ENCODE peak calls at places on chromosomes 1 and 21, in nine cellular contexts. One of them, this sample, is unnamed.

GRCh38 chr1:2614145-2614544 is 18.7 kb downstream of the MMEL1 start:
- DNase-seq in mucosa of descending colon: no peak
- DNase-seq in fibroblast of pulmonary artery: no peak
- DNase-seq in neural progenitor cell: no peak
- DNase-seq in colonic mucosa: no peak
- DNase-seq in left ventricle myocardium inferior: no peak
- DNase-seq in GM20000: no peak
- DNase-seq in AG04449: no peak
- DNase-seq in mesothelial cell of epicardium: no peak
- DNase-seq in this sample: no peak

GRCh38 chr1:55051169-55051568 is 11.8 kb downstream of the PCSK9 start:
- DNase-seq in mucosa of descending colon: no peak
- DNase-seq in fibroblast of pulmonary artery: no peak
- DNase-seq in neural progenitor cell: no peak
- DNase-seq in colonic mucosa: no peak
- DNase-seq in left ventricle myocardium inferior: no peak
- DNase-seq in GM20000: no peak
- DNase-seq in AG04449: no peak
- DNase-seq in mesothelial cell of epicardium: no peak
- DNase-seq in this sample: no peak

GRCh38 chr1:209375681-209376360 is 207.7 kb upstream of the CAMK1G start:
- DNase-seq in mucosa of descending colon: no peak
- DNase-seq in fibroblast of pulmonary artery: peak
- DNase-seq in neural progenitor cell: peak
- DNase-seq in colonic mucosa: no peak
- DNase-seq in left ventricle myocardium inferior: no peak
- DNase-seq in GM20000: no peak
- DNase-seq in AG04449: no peak
- DNase-seq in mesothelial cell of epicardium: no peak
- DNase-seq in this sample: no peak

GRCh38 chr1:31476891-31477846 is 64.2 kb downstream of the SERINC2 start:
- DNase-seq in mucosa of descending colon: no peak
- DNase-seq in fibroblast of pulmonary artery: no peak
- DNase-seq in neural progenitor cell: no peak
- DNase-seq in colonic mucosa: no peak
- DNase-seq in left ventricle myocardium inferior: no peak
- DNase-seq in GM20000: no peak
- DNase-seq in AG04449: no peak
- DNase-seq in mesothelial cell of epicardium: no peak
- DNase-seq in this sample: no peak

GRCh38 chr1:180157576-180158057 is 2.9 kb downstream of the QSOX1 start:
- DNase-seq in mucosa of descending colon: no peak
- DNase-seq in fibroblast of pulmonary artery: no peak
- DNase-seq in neural progenitor cell: no peak
- DNase-seq in colonic mucosa: peak
- DNase-seq in left ventricle myocardium inferior: no peak
- DNase-seq in GM20000: no peak
- DNase-seq in AG04449: no peak
- DNase-seq in mesothelial cell of epicardium: no peak
- DNase-seq in this sample: no peak

GRCh38 chr1:228511539-228512445 is 24.6 kb downstream of the RNF187 start:
- DNase-seq in mucosa of descending colon: no peak
- DNase-seq in fibroblast of pulmonary artery: no peak
- DNase-seq in neural progenitor cell: no peak
- DNase-seq in colonic mucosa: no peak
- DNase-seq in left ventricle myocardium inferior: no peak
- DNase-seq in GM20000: no peak
- DNase-seq in AG04449: no peak
- DNase-seq in mesothelial cell of epicardium: no peak
- DNase-seq in this sample: no peak

GRCh38 chr21:37445228-37445627 is 78.7 kb downstream of the DYRK1A start:
- DNase-seq in mucosa of descending colon: no peak
- DNase-seq in fibroblast of pulmonary artery: peak
- DNase-seq in neural progenitor cell: no peak
- DNase-seq in colonic mucosa: no peak
- DNase-seq in left ventricle myocardium inferior: no peak
- DNase-seq in GM20000: no peak
- DNase-seq in AG04449: no peak
- DNase-seq in mesothelial cell of epicardium: no peak
- DNase-seq in this sample: peak

GRCh38 chr1:172449585-172450523 is 6.0 kb upstream of the PIGC start:
- DNase-seq in mucosa of descending colon: peak
- DNase-seq in fibroblast of pulmonary artery: peak
- DNase-seq in neural progenitor cell: peak
- DNase-seq in colonic mucosa: peak
- DNase-seq in left ventricle myocardium inferior: peak
- DNase-seq in GM20000: peak
- DNase-seq in AG04449: no peak
- DNase-seq in mesothelial cell of epicardium: no peak
- DNase-seq in this sample: no peak

GRCh38 chr21:38769253-38769780 is 36.4 kb upstream of the ETS2 start:
- DNase-seq in mucosa of descending colon: no peak
- DNase-seq in fibroblast of pulmonary artery: peak
- DNase-seq in neural progenitor cell: peak
- DNase-seq in colonic mucosa: no peak
- DNase-seq in left ventricle myocardium inferior: no peak
- DNase-seq in GM20000: no peak
- DNase-seq in AG04449: peak
- DNase-seq in mesothelial cell of epicardium: no peak
- DNase-seq in this sample: no peak

GRCh38 chr1:201656670-201657032 is 117.7 kb downstream of the NAV1 start:
- DNase-seq in mucosa of descending colon: peak
- DNase-seq in fibroblast of pulmonary artery: peak
- DNase-seq in neural progenitor cell: no peak
- DNase-seq in colonic mucosa: peak
- DNase-seq in left ventricle myocardium inferior: peak
- DNase-seq in GM20000: no peak
- DNase-seq in AG04449: no peak
- DNase-seq in mesothelial cell of epicardium: no peak
- DNase-seq in this sample: no peak

GRCh38 chr1:8974551-8974950 is 28.9 kb downstream of the CA6 start:
- DNase-seq in mucosa of descending colon: no peak
- DNase-seq in fibroblast of pulmonary artery: no peak
- DNase-seq in neural progenitor cell: no peak
- DNase-seq in colonic mucosa: no peak
- DNase-seq in left ventricle myocardium inferior: no peak
- DNase-seq in GM20000: no peak
- DNase-seq in AG04449: no peak
- DNase-seq in mesothelial cell of epicardium: no peak
- DNase-seq in this sample: no peak

GRCh38 chr1:17370618-17371017 is 1.4 kb upstream of the PADI6 start:
- DNase-seq in mucosa of descending colon: no peak
- DNase-seq in fibroblast of pulmonary artery: no peak
- DNase-seq in neural progenitor cell: no peak
- DNase-seq in colonic mucosa: no peak
- DNase-seq in left ventricle myocardium inferior: no peak
- DNase-seq in GM20000: no peak
- DNase-seq in AG04449: no peak
- DNase-seq in mesothelial cell of epicardium: no peak
- DNase-seq in this sample: no peak
- TF ChIP-seq CTCF in mucosa of descending colon: no peak
- TF ChIP-seq CTCF in fibroblast of pulmonary artery: peak
- TF ChIP-seq CTCF in neural progenitor cell: peak
- TF ChIP-seq CTCF in colonic mucosa: no peak
- TF ChIP-seq CTCF in left ventricle myocardium inferior: no peak
- TF ChIP-seq CTCF in GM20000: no peak
- TF ChIP-seq CTCF in AG04449: no peak
- TF ChIP-seq CTCF in mesothelial cell of epicardium: no peak
- TF ChIP-seq CTCF in this sample: no peak

DNA sequence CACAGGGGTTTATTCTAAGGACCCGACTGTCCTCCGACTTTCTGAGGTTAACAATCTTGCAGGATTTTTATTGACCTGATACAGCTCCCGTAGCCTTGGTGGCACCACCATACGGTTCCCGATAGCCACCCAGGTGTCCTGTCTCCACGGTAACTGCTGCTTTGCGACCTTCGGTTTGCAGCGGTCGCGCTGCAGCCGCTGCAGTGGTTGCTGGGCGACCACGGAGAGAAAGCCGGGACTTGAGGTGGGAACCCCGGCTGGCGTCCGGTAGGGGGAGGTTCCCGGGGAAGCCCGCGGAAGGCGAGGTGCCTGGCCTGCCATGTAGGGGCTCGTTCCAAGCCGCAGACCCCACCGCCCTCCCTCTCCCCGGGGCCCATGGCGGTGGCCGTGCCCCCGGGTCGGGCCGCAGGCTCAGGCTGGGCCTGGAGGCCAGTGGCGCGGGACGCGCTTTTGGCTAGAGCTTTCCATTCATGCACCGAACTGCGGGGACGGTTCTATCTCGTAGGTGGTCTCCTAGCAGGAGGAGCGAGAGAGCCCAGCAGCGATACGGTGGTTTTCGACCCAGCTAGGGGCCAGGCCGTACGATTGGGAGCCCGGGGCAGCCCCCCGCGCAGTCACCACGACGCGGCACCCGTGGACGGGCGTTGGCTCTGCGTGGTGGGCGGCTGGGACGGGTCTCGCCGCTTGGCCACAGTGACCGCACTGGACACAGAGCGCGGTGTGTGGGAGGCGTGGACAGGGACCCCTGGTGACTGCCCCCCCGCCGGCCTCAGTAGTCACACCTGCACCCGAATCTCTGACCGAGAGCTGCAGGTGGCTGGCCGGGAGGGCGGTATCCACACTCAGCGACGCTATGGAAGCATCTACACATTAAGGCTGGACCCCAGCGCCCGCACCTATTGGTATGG is at the start of gene KLHDC9:
- DNase-seq in mucosa of descending colon: peak
- DNase-seq in fibroblast of pulmonary artery: peak
- DNase-seq in neural progenitor cell: peak
- DNase-seq in colonic mucosa: peak
- DNase-seq in left ventricle myocardium inferior: peak
- DNase-seq in GM20000: peak
- DNase-seq in AG04449: no peak
- DNase-seq in mesothelial cell of epicardium: peak
- DNase-seq in this sample: no peak
- TF ChIP-seq CTCF in mucosa of descending colon: peak
- TF ChIP-seq CTCF in fibroblast of pulmonary artery: no peak
- TF ChIP-seq CTCF in neural progenitor cell: peak
- TF ChIP-seq CTCF in colonic mucosa: no peak
- TF ChIP-seq CTCF in left ventricle myocardium inferior: no peak
- TF ChIP-seq CTCF in GM20000: no peak
- TF ChIP-seq CTCF in AG04449: peak
- TF ChIP-seq CTCF in mesothelial cell of epicardium: no peak
- TF ChIP-seq CTCF in this sample: peak

DNA sequence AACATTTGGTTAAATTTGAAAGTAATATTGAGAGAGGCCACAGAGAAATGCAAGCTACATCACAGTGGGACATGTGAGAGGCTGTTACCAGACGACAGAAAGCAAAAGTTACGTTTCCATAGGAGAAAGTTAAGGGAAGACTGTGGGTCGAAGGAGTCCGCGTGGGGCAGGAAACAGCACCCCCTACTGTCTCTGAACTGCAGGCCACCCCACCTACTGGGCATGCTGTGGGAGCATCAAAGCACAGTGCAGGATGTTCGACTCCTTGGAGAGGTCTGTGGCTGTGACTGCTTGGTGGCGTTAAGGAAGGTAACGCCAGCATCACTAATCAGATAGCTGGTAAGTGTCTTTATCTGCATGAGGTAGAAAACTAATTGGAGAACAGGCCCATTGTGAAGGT is 123.9 kb downstream of the PTBP2 start:
- DNase-seq in mucosa of descending colon: no peak
- DNase-seq in fibroblast of pulmonary artery: no peak
- DNase-seq in neural progenitor cell: peak
- DNase-seq in colonic mucosa: peak
- DNase-seq in left ventricle myocardium inferior: no peak
- DNase-seq in GM20000: peak
- DNase-seq in AG04449: no peak
- DNase-seq in mesothelial cell of epicardium: no peak
- DNase-seq in this sample: no peak
- TF ChIP-seq CTCF in mucosa of descending colon: peak
- TF ChIP-seq CTCF in fibroblast of pulmonary artery: peak
- TF ChIP-seq CTCF in neural progenitor cell: peak
- TF ChIP-seq CTCF in colonic mucosa: peak
- TF ChIP-seq CTCF in left ventricle myocardium inferior: peak
- TF ChIP-seq CTCF in GM20000: peak
- TF ChIP-seq CTCF in AG04449: peak
- TF ChIP-seq CTCF in mesothelial cell of epicardium: no peak
- TF ChIP-seq CTCF in this sample: peak

GRCh38 chr1:18110968-18111367 is 3.4 kb downstream of the IGSF21 start:
- DNase-seq in mucosa of descending colon: peak
- DNase-seq in fibroblast of pulmonary artery: no peak
- DNase-seq in neural progenitor cell: peak
- DNase-seq in colonic mucosa: peak
- DNase-seq in left ventricle myocardium inferior: peak
- DNase-seq in GM20000: no peak
- DNase-seq in AG04449: no peak
- DNase-seq in mesothelial cell of epicardium: no peak
- DNase-seq in this sample: no peak

GRCh38 chr1:18110598-18110939 is 3.0 kb downstream of the IGSF21 start:
- DNase-seq in mucosa of descending colon: no peak
- DNase-seq in fibroblast of pulmonary artery: no peak
- DNase-seq in neural progenitor cell: peak
- DNase-seq in colonic mucosa: no peak
- DNase-seq in left ventricle myocardium inferior: no peak
- DNase-seq in GM20000: peak
- DNase-seq in AG04449: no peak
- DNase-seq in mesothelial cell of epicardium: no peak
- DNase-seq in this sample: no peak

GRCh38 chr1:18108313-18109057 is 887 bp downstream of the IGSF21 start:
- DNase-seq in mucosa of descending colon: no peak
- DNase-seq in fibroblast of pulmonary artery: no peak
- DNase-seq in neural progenitor cell: peak
- DNase-seq in colonic mucosa: no peak
- DNase-seq in left ventricle myocardium inferior: no peak
- DNase-seq in GM20000: no peak
- DNase-seq in AG04449: no peak
- DNase-seq in mesothelial cell of epicardium: no peak
- DNase-seq in this sample: no peak

GRCh38 chr1:18109058-18109755 is 1.6 kb downstream of the IGSF21 start:
- DNase-seq in mucosa of descending colon: no peak
- DNase-seq in fibroblast of pulmonary artery: no peak
- DNase-seq in neural progenitor cell: peak
- DNase-seq in colonic mucosa: peak
- DNase-seq in left ventricle myocardium inferior: no peak
- DNase-seq in GM20000: no peak
- DNase-seq in AG04449: no peak
- DNase-seq in mesothelial cell of epicardium: no peak
- DNase-seq in this sample: no peak

DNA sequence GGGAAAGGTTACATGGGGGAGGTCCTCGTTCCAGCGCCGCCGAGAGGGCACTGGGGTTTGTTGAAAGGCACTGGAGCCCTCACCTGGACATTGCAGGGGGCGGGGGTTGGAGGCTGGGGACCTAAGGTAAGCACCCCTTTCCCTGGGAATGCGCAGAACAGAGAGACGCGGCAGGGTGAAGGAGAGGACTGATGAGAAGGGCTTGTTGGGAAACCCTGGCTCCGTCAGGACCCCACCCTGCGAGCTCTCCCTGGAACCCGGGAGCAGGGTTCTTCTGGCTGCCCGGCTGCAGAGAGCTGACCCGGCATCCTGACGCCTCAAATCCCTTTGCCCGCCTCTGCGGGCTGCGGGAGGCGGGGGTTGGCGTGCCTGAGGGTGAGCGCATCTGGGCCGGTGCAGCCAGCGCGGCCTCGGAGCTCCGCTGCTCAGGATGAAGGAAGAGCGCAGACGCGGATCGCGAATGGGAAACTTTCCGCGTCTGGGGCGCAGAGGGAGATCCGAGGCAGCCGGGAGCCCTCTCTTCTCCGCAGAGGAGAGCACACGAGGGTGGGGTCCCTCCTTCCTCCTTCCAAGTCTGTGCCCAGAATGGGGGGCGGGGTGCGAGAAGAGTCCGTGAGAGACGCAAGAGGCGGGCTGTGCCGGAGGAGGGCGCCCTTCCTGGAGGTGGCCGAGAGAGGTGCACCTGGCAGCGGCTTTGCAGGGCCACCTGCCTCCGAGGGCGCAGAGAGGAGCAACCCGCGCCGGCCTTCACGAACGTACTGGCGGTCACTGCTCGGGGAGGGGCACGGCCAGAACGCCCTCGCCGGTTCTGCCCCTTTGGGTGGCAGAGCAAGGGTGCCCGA is 2.4 kb downstream of the IGSF21 start:
- DNase-seq in mucosa of descending colon: peak
- DNase-seq in fibroblast of pulmonary artery: no peak
- DNase-seq in neural progenitor cell: peak
- DNase-seq in colonic mucosa: peak
- DNase-seq in left ventricle myocardium inferior: peak
- DNase-seq in GM20000: peak
- DNase-seq in AG04449: no peak
- DNase-seq in mesothelial cell of epicardium: no peak
- DNase-seq in this sample: no peak
- TF ChIP-seq CTCF in mucosa of descending colon: no peak
- TF ChIP-seq CTCF in fibroblast of pulmonary artery: no peak
- TF ChIP-seq CTCF in neural progenitor cell: peak
- TF ChIP-seq CTCF in colonic mucosa: no peak
- TF ChIP-seq CTCF in left ventricle myocardium inferior: peak
- TF ChIP-seq CTCF in GM20000: no peak
- TF ChIP-seq CTCF in AG04449: no peak
- TF ChIP-seq CTCF in mesothelial cell of epicardium: no peak
- TF ChIP-seq CTCF in this sample: no peak

This sample was measured in AG09319.